ENCODE peak calls at places on chromosomes 12 and 14, in six cellular contexts. M is H9, Y is mesenchymal stem cell, V is trophoblast cell, U is neuronal stem cell, D is H1. H is an unnamed sample.
A peak's percentile ranks its signal among the peaks of the same experiment; 100 is the strongest.

GRCh38 chr14:95034806-95035205 is 122.5 kb downstream of the DICER1 start:
- DNase-seq in Y (no peak), M (no peak), U (no peak), V (no peak), D (peak; percentile 24), H (no peak)

GRCh38 chr12:2783936-2784600 is 10.7 kb upstream of the FKBP4 start:
- DNase-seq in U (peak; percentile 56), D (peak; percentile 88), Y (peak; percentile 53), V (peak; percentile 73), M (peak; percentile 88), H (peak; percentile 44)

GRCh38 chr14:69013943-69014782 is 35.1 kb upstream of the ACTN1 start:
- DNase-seq in U (no peak), V (no peak), Y (peak; percentile 90), M (peak; percentile 86), D (no peak), H (peak; percentile 83)

GRCh38 chr12:124938606-124939427 is 24.4 kb upstream of the UBC start:
- DNase-seq in D (no peak), V (peak; percentile 92), M (peak; percentile 71), Y (peak; percentile 93), U (no peak), H (peak; percentile 88)

GRCh38 chr14:33987565-33988080 is 36.7 kb upstream of the EGLN3 start:
- DNase-seq in V (no peak), U (no peak), M (no peak), D (no peak), Y (no peak), H (no peak)

GRCh38 chr12:52660934-52661333 is 8.9 kb upstream of the KRT2 start:
- DNase-seq in V (no peak), U (no peak), Y (no peak), D (no peak), M (no peak), H (no peak)

GRCh38 chr12:111858186-111858585 is 16.2 kb downstream of the MAPKAPK5 start:
- DNase-seq in V (no peak), D (no peak), M (no peak), U (no peak), Y (no peak), H (no peak)

GRCh38 chr14:81936902-81937301 is 403.2 kb upstream of the SEL1L start:
- DNase-seq in D (no peak), Y (no peak), V (no peak), U (no peak), M (no peak), H (no peak)

GRCh38 chr12:23684121-23684520 is 265.3 kb downstream of the SOX5 start:
- DNase-seq in U (no peak), D (no peak), V (no peak), Y (no peak), M (no peak), H (no peak)

GRCh38 chr12:65685514-65685913 is 138.8 kb upstream of the HMGA2 start:
- DNase-seq in Y (peak; percentile 40), M (no peak), D (no peak), U (no peak), V (peak; percentile 42), H (peak; percentile 43)

GRCh38 chr12:29051221-29051620 is 97.9 kb upstream of the FAR2 start:
- DNase-seq in M (no peak), Y (no peak), U (no peak), V (no peak), D (no peak), H (peak; percentile 44)

GRCh38 chr12:13223176-13223806 is 26.8 kb downstream of the EMP1 start:
- DNase-seq in V (peak; percentile 95), D (no peak), U (no peak), M (no peak), Y (peak; percentile 76), H (peak; percentile 93)

DNA sequence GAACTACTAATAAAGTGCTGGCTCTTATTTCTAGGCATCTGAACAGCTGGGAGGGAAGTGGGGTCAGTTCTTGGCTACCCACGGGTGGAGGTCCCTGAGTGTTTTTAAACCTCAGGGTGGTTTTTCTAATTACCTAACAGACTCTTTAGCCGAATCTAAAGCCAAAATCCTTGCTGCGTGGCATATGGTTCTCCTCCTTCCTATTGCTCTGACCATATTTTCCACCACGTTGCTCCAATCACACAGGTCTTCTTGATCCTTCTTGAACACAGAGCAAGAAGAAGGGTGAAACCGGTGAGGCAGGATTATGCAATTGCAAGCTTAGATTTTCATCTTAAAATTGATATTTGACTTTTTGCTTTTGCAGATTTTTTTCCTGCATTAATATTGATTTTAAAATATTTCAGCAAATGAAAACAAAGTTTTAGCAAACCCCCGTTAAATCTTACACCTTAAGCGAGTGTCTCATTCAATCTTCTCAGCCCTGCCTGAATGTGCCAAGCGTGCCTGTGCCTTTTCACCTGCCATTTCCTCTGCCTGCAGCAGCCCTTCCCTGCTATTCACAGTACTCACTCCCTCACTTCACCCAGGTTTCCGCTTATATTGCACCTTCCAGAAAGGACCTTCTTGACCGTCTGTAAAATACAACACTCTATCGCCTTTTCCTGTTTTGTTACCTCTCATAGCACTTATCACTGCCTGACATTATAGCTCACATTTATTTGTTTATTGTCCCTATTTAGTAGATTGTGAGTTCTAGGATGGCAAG is 506.0 kb downstream of the DIO2 start:
- DNase-seq in Y (no peak), V (no peak), D (no peak), M (no peak), U (no peak), H (no peak)
- H3K14ac ChIP-seq in Y (no peak overlapping the region), V (no peak overlapping the region), D (no peak overlapping the region), M (no peak overlapping the region), U (no peak overlapping the region), H (no peak overlapping the region)

DNA sequence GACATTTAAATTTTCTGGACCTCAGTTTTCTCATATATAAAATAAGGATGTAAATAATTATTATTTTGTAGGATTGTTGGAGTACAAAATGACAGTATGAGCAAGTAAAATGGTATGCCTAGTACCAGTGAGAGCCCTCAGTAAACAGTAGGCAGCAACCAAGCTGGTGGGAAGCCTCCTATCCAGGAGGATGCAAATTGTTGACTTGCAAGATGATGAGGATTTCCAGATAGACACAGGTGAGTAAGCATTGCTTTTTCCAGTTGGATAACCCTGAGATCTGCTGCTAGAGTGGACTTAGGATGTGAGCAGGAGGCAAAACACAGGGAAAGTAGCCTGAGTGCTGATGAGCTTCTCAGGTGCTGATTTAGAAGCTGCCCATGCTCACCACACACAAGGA is 28.2 kb upstream of the AMIGO2 start:
- DNase-seq in V (no peak), U (no peak), Y (no peak), M (no peak), D (no peak), H (no peak)
- H3K23ac ChIP-seq in V (no peak overlapping the region), U (no peak overlapping the region), Y (no peak overlapping the region), M (no peak overlapping the region), D (no peak overlapping the region), H (no peak overlapping the region)

GRCh38 chr14:73955674-73956073 is 5.6 kb downstream of the COQ6 start:
- DNase-seq in M (no peak), V (no peak), D (no peak), Y (no peak), U (no peak), H (no peak)

GRCh38 chr14:73965206-73965605 is 15.1 kb downstream of the COQ6 start:
- DNase-seq in Y (no peak), M (no peak), V (no peak), U (no peak), D (no peak), H (no peak)

GRCh38 chr14:73958591-73958990 is 8.5 kb downstream of the COQ6 start:
- DNase-seq in U (no peak), Y (no peak), V (no peak), D (no peak), M (no peak), H (no peak)

GRCh38 chr14:73961192-73961591 is 11.1 kb downstream of the COQ6 start:
- DNase-seq in V (no peak), Y (no peak), M (no peak), U (no peak), D (no peak), H (no peak)
- H3K14ac ChIP-seq in V (no peak overlapping the region), Y (no peak overlapping the region), M (no peak overlapping the region), U (no peak overlapping the region), D (no peak overlapping the region), H (no peak overlapping the region)

DNA sequence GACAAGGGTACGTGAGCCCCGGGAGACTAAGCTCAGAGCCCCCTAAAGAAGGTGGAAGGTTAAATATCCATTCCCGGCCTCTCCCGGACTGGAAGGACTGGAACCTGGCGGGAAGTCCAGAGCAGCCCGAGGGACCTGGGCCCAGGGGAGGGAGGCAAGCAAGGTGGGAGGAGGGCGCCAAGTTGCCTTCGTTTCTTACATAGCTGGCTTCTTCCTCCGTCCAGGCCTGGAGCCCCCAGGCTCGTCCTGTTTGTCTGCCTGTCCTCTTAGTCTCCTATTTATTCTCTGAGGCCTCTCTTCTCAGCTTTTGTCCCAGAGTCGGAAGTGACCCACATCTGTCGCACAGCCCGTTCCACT is 706 bp downstream of the PCK2 start:
- DNase-seq in D (no peak), U (no peak), M (no peak), V (no peak), Y (no peak), H (no peak)
- H3K23ac ChIP-seq in D (peak overlapping the region; percentile 19), U (no peak overlapping the region), M (no peak overlapping the region), V (no peak overlapping the region), Y (no peak overlapping the region), H (peak overlapping the region; percentile 91)

GRCh38 chr14:76754586-76754985 is 6.7 kb upstream of the VASH1 start:
- DNase-seq in V (no peak), D (no peak), U (no peak), M (no peak), Y (no peak), H (no peak)
- H3K14ac ChIP-seq in V (no peak overlapping the region), D (no peak overlapping the region), U (no peak overlapping the region), M (no peak overlapping the region), Y (no peak overlapping the region), H (no peak overlapping the region)

DNA sequence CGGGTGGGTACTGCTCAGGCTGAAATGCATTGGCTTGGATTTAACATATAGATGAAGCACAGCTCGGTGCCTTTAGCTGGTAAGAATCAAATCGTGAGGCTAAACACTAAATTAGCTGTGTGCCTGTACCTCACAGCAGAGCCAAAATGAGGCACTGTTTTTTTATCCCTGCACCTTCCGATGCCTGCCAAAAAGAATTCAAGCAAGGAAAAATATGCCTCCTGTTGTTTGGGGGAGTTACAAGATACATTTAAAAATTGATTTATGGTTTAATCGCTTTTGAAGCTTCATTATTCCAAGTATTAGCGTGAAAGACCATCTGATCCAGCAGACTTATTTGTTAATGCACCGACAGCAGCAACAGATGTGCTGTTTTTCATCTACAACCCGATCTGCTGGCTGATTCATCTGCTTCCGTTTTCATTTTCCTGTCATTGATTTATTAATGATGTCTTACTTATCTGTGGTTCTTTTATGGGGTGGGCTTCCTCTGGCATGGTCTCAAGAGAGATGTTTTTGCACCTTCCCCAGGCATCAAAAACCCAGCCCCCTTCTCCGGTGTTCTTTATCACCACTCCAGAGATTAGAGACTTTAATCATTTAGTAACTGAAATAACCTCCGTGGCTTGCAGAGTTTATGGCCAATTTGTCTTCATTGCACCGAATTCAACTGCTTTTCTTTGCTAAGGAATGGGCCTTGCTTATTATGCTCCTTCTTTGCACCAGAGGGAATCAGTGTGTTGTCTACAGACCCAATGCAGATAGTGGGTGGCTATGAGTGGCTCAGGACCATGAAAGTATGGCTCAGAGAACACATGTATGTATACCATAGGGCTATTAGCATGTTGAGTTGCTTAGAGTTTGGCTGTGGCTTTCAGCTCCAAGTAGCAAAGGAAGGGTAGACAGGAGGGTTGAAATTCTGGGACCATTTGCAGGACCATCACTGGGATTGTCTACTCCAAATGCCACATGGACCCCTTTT is 166.9 kb upstream of the TMEM260 start:
- DNase-seq in Y (no peak), U (no peak), D (no peak), M (no peak), V (no peak), H (no peak)
- H3K23ac ChIP-seq in Y (no peak overlapping the region), U (no peak overlapping the region), D (no peak overlapping the region), M (no peak overlapping the region), V (no peak overlapping the region), H (no peak overlapping the region)

GRCh38 chr14:37054144-37054543 is 118.3 kb downstream of the SLC25A21 start:
- DNase-seq in U (no peak), D (no peak), M (no peak), Y (no peak), V (no peak), H (no peak)
- H3K14ac ChIP-seq in U (no peak overlapping the region), D (no peak overlapping the region), M (no peak overlapping the region), Y (no peak overlapping the region), V (no peak overlapping the region), H (no peak overlapping the region)

H was measured in IMR-90.